ENCODE peak calls at places on chromosomes 13 and 19, in four cellular contexts. X is heart right ventricle, K is PC-9, Z is B cell. V is an unnamed sample.
A peak's percentile ranks its signal among the peaks of the same experiment; 100 is the strongest.

GRCh38 chr13:109666656-109667448 is 119.5 kb downstream of the IRS2 start:
- DNase-seq in X (no peak), K (peak; percentile 90), Z (no peak), V (no peak)

GRCh38 chr19:15249912-15250634 is 17.8 kb upstream of the EPHX3 start:
- DNase-seq in X (peak; percentile 75), K (no peak), Z (no peak), V (no peak)

GRCh38 chr13:40993987-40994386 is 25.1 kb downstream of the ELF1 start:
- DNase-seq in X (no peak), K (peak; percentile 95), Z (no peak), V (no peak)

GRCh38 chr19:23665651-23666410 is 21.2 kb downstream of the ZNF675 start:
- DNase-seq in X (no peak), K (no peak), Z (no peak), V (no peak)

GRCh38 chr19:47790398-47790814 is 11.9 kb downstream of the SELENOW start:
- DNase-seq in X (peak; percentile 88), K (peak; percentile 62), Z (peak; percentile 83), V (no peak)

GRCh38 chr13:97798836-97799235 is 154.6 kb upstream of the IPO5 start:
- DNase-seq in X (no peak), K (no peak), Z (no peak), V (no peak)

GRCh38 chr19:754530-754929 is 3.6 kb downstream of the MISP start:
- DNase-seq in X (no peak), K (no peak), Z (no peak), V (no peak)

GRCh38 chr19:53463263-53463662 is 4.3 kb upstream of the ZNF813 start:
- DNase-seq in X (peak; percentile 70), K (no peak), Z (no peak), V (no peak)

GRCh38 chr13:35768551-35768950 is 292.1 kb upstream of the MAB21L1 start:
- DNase-seq in X (no peak), K (no peak), Z (no peak), V (no peak)

GRCh38 chr13:26628706-26629105 is 71.2 kb downstream of the WASF3 start:
- DNase-seq in X (no peak), K (no peak), Z (no peak), V (no peak)

GRCh38 chr19:36054733-36055686 is at the start of gene WDR62:
- DNase-seq in X (peak; percentile 94), K (peak; percentile 83), Z (peak; percentile 93), V (peak; percentile 98)

GRCh38 chr13:51331354-51331861 is 8.1 kb upstream of the SERPINE3 start:
- DNase-seq in X (no peak), K (no peak), Z (no peak), V (no peak)

GRCh38 chr19:33621811-33622504 is at the start of gene CHST8:
- DNase-seq in X (peak; percentile 57), K (no peak), Z (no peak), V (peak; percentile 69)

GRCh38 chr19:45972081-45972943 is 1.4 kb downstream of the NOVA2 start:
- DNase-seq in X (no peak), K (no peak), Z (peak; percentile 48), V (no peak)

GRCh38 chr13:48448963-48449614 is 36.2 kb upstream of the LPAR6 start:
- DNase-seq in X (no peak), K (no peak), Z (no peak), V (no peak)

GRCh38 chr19:17847538-17848366 is at the start of gene JAK3:
- DNase-seq in X (peak; percentile 79), K (no peak), Z (peak; percentile 83), V (no peak)

DNA sequence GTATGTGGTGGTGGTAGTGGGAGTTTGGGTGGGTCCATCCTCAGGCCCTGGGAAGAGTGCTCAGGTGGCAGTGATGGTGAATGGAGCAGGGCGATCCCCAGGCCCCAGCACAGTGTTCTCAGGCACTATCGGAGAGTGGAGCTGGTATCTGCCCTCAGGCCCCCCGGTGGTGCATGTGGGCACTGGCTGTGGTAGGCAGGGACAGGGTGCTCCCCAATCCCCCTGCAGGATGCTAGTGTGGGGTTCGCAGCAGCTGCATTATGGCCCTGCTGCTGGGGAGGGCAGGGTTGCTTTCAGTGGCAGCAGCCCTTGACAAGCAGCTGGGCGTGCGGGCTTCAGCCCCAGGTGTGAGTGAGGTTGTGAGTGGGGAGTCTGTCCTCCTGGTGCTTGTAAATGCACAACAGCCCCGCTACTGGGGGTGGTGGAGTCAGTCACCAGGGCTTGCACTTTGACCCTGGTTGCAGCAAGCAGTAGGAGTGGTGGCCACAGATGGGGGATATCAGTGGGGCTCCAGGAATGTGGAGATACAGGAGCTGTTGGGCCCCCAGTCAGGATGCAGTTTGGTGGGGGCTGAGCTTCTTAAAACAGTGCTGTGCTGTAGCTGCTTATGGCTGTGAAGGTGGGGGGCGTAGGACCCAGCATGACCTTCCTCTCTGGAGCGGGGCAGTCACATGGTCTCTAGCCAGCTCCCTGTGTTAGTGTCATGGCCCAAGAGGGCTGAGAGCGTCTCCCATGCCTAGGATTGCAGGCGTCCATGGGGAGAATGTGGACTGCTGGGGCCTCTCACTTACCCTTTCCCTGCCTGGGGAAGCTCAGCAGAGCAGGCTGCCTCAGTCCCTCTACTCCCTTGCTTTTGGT is 38.7 kb upstream of the ARHGEF7 start:
- DNase-seq in X (no peak), K (no peak), Z (no peak), V (no peak)
- TF ChIP-seq CTCF in X (no peak), K (no peak), Z (no peak), V (no peak)

DNA sequence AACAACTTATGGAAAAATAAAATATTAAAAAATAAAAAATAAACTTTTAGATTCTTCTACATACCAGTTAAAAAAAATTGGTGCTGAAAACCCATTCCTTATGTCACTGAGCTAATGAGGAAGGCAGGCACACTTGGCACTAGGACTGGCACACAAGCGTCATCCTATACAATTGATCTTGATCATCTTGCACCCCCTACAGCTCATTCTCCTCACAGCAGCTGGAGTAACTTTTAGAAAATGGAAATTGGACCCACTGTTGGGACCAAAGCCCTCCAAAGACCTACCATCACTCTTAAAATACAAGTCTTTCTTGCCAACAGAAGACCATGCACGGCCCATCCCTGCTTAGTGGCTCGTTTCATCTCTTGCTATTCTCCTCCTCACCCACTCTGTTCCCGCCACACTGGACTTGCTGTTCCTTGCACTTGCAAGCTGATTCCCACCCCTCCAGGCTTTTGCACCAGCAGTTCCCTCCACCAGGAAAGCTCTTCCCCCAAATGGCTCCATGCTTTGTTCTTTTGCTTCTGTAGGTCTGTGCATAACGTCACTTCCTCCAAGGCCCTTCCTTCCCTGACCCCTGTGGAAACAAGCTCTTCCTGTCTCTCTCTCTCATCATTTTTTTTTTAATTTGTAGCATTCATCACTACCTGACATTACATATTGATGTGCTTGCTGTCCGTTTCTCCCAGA is 11.6 kb downstream of the CTU1 start:
- DNase-seq in X (no peak), K (peak; percentile 12), Z (no peak), V (peak; percentile 38)
- TF ChIP-seq CTCF in X (peak; percentile 23), K (peak; percentile 50), Z (no peak), V (peak; percentile 34)

GRCh38 chr13:44141725-44142539 is 231.7 kb upstream of the SERP2 start:
- DNase-seq in X (peak; percentile 99), K (peak; percentile 91), Z (peak; percentile 96), V (peak; percentile 99)
- TF ChIP-seq CTCF in X (no peak), K (no peak), Z (no peak), V (no peak)

GRCh38 chr19:50629801-50630200 is 9.9 kb downstream of the SYT3 start:
- DNase-seq in X (no peak), K (no peak), Z (no peak), V (no peak)
- TF ChIP-seq CTCF in X (no peak), K (no peak), Z (no peak), V (no peak)

GRCh38 chr19:7612282-7613274 is 16.8 kb downstream of the XAB2 start:
- DNase-seq in X (no peak), K (peak; percentile 22), Z (no peak), V (no peak)
- TF ChIP-seq CTCF in X (no peak), K (no peak), Z (no peak), V (no peak)

DNA sequence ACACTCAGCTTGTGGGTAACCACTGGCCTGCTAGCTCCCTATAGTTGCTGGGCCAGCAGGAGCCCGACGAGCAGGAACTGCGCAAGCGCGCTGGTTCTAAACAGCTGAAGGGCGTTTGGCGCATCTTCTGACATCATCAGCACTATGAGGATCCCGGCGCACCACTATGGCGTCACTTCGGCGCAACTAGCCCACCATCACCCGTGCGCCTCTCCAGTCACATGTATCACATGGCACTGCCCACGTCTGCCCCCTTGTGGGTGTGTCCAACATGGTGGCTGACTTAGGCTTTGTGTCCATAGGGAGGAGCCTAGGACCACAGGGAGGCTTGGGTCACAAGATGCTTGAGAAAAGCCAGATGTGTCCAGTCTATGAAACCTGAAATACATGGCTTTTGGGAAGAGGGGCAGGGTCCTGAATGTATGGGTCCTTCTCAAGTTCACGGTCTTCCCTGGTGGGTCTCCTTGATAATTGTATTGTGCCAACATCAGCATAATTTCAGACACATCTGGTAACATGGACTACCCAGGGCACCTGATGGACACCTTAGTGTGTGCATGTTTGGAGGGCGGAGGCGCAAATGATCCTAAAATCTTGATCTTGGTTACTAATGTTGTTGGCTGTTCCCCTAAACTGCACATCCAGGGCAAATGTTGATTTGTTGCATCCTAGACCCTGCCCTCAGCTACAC is 18.0 kb downstream of the KLK4 start:
- DNase-seq in X (no peak), K (no peak), Z (no peak), V (no peak)
- TF ChIP-seq CTCF in X (no peak), K (peak; percentile 30), Z (no peak), V (no peak)

GRCh38 chr13:19861762-19862161 is 1.7 kb downstream of the ZMYM5 start:
- DNase-seq in X (no peak), K (no peak), Z (no peak), V (no peak)

GRCh38 chr13:19864339-19865309 is 1.2 kb upstream of the ZMYM5 start:
- DNase-seq in X (peak; percentile 61), K (peak; percentile 58), Z (peak; percentile 74), V (peak; percentile 95)

GRCh38 chr13:19864018-19864338 is 529 bp upstream of the ZMYM5 start:
- DNase-seq in X (peak; percentile 82), K (peak; percentile 61), Z (peak; percentile 72), V (peak; percentile 95)

GRCh38 chr13:19862511-19863313 is 737 bp downstream of the ZMYM5 start:
- DNase-seq in X (peak; percentile 29), K (peak; percentile 35), Z (peak; percentile 52), V (no peak)

DNA sequence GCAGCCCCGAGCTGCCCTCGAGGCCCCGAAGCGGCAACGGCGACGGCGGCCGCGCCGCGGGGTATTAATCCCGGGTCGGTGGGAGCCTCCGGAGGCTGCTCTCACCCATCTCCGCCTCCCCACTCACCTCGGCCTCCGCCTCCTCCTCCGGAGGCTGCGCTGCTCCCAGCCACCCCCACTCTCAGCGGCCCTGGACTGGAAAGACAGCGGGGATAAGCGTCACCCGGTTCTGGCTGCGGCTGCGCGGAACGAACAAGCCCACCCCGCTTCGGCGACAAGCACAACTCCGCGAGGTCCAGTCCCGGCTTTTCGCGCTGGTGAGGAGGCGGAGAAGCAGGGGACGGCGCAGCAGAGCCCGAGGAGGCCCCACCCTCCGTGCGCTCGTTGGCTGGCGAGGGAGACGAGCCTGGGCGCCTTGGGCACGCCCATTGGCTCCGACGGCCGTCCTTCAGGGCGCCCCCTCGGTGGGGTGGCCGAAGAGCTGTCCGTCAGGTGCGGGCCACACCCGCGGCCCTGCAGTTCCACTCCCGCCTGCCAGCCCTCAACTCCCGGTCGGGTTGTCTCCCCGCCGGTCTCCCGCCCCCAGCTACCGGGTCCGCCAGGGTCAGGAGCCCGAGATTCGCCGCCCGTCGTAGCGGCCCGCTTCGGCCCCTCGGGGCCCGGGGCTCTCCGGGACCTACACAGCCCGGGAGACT is at the start of gene ZMYM5:
- DNase-seq in X (peak; percentile 99), K (peak; percentile 94), Z (peak; percentile 97), V (peak; percentile 100)
- TF ChIP-seq CTCF in X (no peak), K (no peak), Z (no peak), V (no peak)

GRCh38 chr13:60467098-60467497 is 70.1 kb downstream of the TDRD3 start:
- DNase-seq in X (no peak), K (no peak), Z (no peak), V (no peak)

GRCh38 chr13:60463787-60464186 is 66.8 kb downstream of the TDRD3 start:
- DNase-seq in X (no peak), K (no peak), Z (no peak), V (no peak)
- TF ChIP-seq CTCF in X (no peak), K (no peak), Z (no peak), V (no peak)